ENCODE peak calls at places on chromosomes 6 and 20, in nine cellular contexts. L, W, Y, C, M, D, K, X and B are unnamed samples.

GRCh38 chr20:61140576-61140975 is 111.5 kb upstream of the CDH4 start:
- DNase-seq in L (no peak), D (no peak), K (no peak), Y (no peak), W (no peak), M (no peak), C (no peak), X (no peak), B (no peak)

GRCh38 chr6:9606435-9607134 is 808.3 kb downstream of the TFAP2A start:
- DNase-seq in W (no peak), X (no peak), M (no peak), D (no peak), L (peak; percentile 59), Y (no peak), K (no peak), C (no peak), B (no peak)

GRCh38 chr6:131819507-131820228 is 11.8 kb downstream of the ENPP1 start:
- DNase-seq in C (peak; percentile 40), L (no peak), Y (no peak), M (peak; percentile 39), W (no peak), D (no peak), X (no peak), K (no peak), B (no peak)

GRCh38 chr6:123418101-123418500 is 218.6 kb downstream of the TRDN start:
- DNase-seq in Y (no peak), K (no peak), M (no peak), C (no peak), L (no peak), W (no peak), X (no peak), D (no peak), B (no peak)

GRCh38 chr20:38875170-38875993 is 50.8 kb upstream of the FAM83D start:
- DNase-seq in W (no peak), L (peak; percentile 63), K (peak; percentile 92), Y (no peak), D (peak; percentile 41), M (peak; percentile 53), X (no peak), C (no peak), B (no peak)

GRCh38 chr20:63255911-63256704 is 1.8 kb upstream of the NKAIN4 start:
- DNase-seq in X (no peak), W (no peak), L (no peak), D (no peak), K (no peak), Y (no peak), C (no peak), M (no peak), B (peak; percentile 17)

GRCh38 chr6:81171991-81172740 is 580.3 kb downstream of the TENT5A start:
- DNase-seq in X (peak; percentile 26), C (peak; percentile 86), K (peak; percentile 28), M (peak; percentile 5), W (peak; percentile 28), L (peak; percentile 25), Y (no peak), D (no peak), B (no peak)

GRCh38 chr6:79777713-79778579 is 146.8 kb downstream of the SH3BGRL2 start:
- DNase-seq in M (peak; percentile 82), D (peak; percentile 79), C (peak; percentile 83), K (peak; percentile 72), W (peak; percentile 68), Y (peak; percentile 82), X (peak; percentile 72), L (peak; percentile 80), B (peak; percentile 49)

GRCh38 chr6:67501738-67502137 is 1133.3 kb upstream of the ADGRB3 start:
- DNase-seq in Y (no peak), C (no peak), K (no peak), D (no peak), X (no peak), L (no peak), M (no peak), W (no peak), B (no peak)

GRCh38 chr6:336159-337114 is 44.1 kb downstream of the DUSP22 start:
- DNase-seq in Y (no peak), D (no peak), W (no peak), K (no peak), M (no peak), C (no peak), L (no peak), X (no peak), B (no peak)

GRCh38 chr6:119079288-119079809 is 885 bp upstream of the FAM184A start:
- DNase-seq in M (no peak), L (no peak), C (peak; percentile 74), W (no peak), K (no peak), X (no peak), Y (no peak), D (no peak), B (no peak)

GRCh38 chr6:22149081-22149480 is 147.8 kb downstream of the PRL start:
- DNase-seq in K (no peak), X (no peak), C (no peak), W (no peak), Y (no peak), D (no peak), M (no peak), L (no peak), B (no peak)

GRCh38 chr6:53250137-53250760 is 98.5 kb downstream of the ELOVL5 start:
- DNase-seq in Y (no peak), W (no peak), K (no peak), X (no peak), D (no peak), M (no peak), C (peak; percentile 66), L (no peak), B (no peak)

GRCh38 chr6:33072508-33073100 is 845 bp downstream of the HLA-DPA1 start:
- DNase-seq in L (no peak), C (no peak), K (no peak), D (no peak), X (no peak), M (no peak), Y (no peak), W (no peak), B (no peak)

GRCh38 chr20:53869466-53870258 is 200.7 kb downstream of the BCAS1 start:
- DNase-seq in C (peak; percentile 83), X (peak; percentile 54), M (peak; percentile 87), W (peak; percentile 56), L (peak; percentile 91), K (peak; percentile 82), Y (peak; percentile 79), D (peak; percentile 92), B (peak; percentile 87)
- H3K4me1 ChIP-seq in C (peaks cover 50% of the 10 kb centered on the region), X (peaks cover 53% of the 10 kb centered on the region), M (peaks cover 65% of the 10 kb centered on the region), W (peaks cover 7% of the 10 kb centered on the region), L (peaks cover 10% of the 10 kb centered on the region), K (peaks cover 22% of the 10 kb centered on the region), Y (peaks cover 33% of the 10 kb centered on the region), D (peaks cover 18% of the 10 kb centered on the region), B (peaks cover 16% of the 10 kb centered on the region)

GRCh38 chr20:59013959-59014608 is 5.1 kb upstream of the TUBB1 start:
- DNase-seq in L (no peak), K (no peak), W (no peak), C (peak; percentile 92), D (no peak), M (no peak), X (no peak), Y (no peak), B (no peak)
- H3K4me1 ChIP-seq in L (peaks cover 3% of the 10 kb centered on the region), K (peaks cover 28% of the 10 kb centered on the region), W (peaks cover 7% of the 10 kb centered on the region), C (peaks cover 31% of the 10 kb centered on the region), D (no peaks in the 10 kb centered on the region), M (peaks cover 11% of the 10 kb centered on the region), X (peaks cover 46% of the 10 kb centered on the region), Y (no peaks in the 10 kb centered on the region), B (no peaks in the 10 kb centered on the region)

GRCh38 chr6:36985384-36985962 is 523 bp downstream of the MTCH1 start:
- DNase-seq in D (peak; percentile 39), C (peak; percentile 40), L (no peak), M (no peak), K (no peak), Y (no peak), W (peak; percentile 59), X (no peak), B (no peak)

GRCh38 chr6:36985963-36986703 is at the start of gene MTCH1:
- DNase-seq in M (peak; percentile 92), L (peak; percentile 92), X (peak; percentile 94), W (peak; percentile 92), K (peak; percentile 86), Y (peak; percentile 92), D (peak; percentile 89), C (peak; percentile 96), B (peak; percentile 85)

GRCh38 chr6:36986704-36987047 is 680 bp upstream of the MTCH1 start:
- DNase-seq in W (no peak), M (no peak), C (no peak), D (no peak), X (no peak), Y (no peak), L (no peak), K (no peak), B (no peak)

GRCh38 chr6:36983538-36983937 is 2.5 kb downstream of the MTCH1 start:
- DNase-seq in X (no peak), D (no peak), K (no peak), C (no peak), Y (no peak), M (no peak), L (no peak), W (no peak), B (no peak)

DNA sequence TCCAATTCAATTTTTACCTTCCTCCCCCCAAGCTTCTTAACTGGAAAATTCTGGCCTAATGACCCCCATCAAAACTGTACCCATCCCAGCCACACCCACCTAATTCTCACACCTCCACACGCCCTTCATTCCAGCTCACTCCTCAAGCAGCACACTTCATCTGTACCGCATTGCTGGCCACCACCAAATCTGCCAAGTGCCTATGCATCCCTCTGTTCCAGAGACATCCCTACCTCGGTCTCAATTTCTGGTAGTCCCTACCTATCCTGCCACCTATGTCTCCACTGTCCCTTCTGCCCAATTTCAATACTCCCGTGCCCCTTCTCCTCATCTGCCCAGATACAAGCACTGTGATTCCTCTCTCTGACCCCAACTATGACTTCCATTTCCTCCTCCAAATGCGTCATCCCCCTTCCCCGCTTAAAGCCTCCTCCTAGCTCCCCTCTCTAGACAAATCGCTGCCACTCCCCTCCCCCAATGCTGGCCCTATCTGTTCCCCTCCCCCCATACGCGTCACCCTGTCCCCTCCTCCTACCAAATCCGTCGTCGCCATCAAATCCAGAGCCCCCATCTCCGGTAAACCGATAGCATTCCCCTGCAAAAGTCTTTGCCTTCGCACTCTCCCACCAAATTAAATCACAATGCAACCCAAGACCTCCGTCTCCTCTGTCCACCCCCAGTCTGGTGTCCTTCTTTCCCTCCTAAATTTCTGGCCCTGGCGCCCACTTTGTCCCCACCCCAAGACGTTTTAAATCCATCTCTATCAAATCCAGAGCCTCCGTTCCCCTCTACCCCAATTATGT is 1.2 kb downstream of the MTCH1 start:
- DNase-seq in Y (no peak), C (peak; percentile 84), W (peak; percentile 76), D (peak; percentile 53), K (peak; percentile 68), M (peak; percentile 54), L (peak; percentile 92), X (peak; percentile 81), B (no peak)
- H3K4me1 ChIP-seq in Y (peaks cover 47% of the 10 kb centered on the region), C (peaks cover 24% of the 10 kb centered on the region), W (peaks cover 10% of the 10 kb centered on the region), D (peaks cover 2% of the 10 kb centered on the region), K (peaks cover 29% of the 10 kb centered on the region), M (peaks cover 60% of the 10 kb centered on the region), L (peaks cover 22% of the 10 kb centered on the region), X (peaks cover 63% of the 10 kb centered on the region), B (peaks cover 4% of the 10 kb centered on the region)

DNA sequence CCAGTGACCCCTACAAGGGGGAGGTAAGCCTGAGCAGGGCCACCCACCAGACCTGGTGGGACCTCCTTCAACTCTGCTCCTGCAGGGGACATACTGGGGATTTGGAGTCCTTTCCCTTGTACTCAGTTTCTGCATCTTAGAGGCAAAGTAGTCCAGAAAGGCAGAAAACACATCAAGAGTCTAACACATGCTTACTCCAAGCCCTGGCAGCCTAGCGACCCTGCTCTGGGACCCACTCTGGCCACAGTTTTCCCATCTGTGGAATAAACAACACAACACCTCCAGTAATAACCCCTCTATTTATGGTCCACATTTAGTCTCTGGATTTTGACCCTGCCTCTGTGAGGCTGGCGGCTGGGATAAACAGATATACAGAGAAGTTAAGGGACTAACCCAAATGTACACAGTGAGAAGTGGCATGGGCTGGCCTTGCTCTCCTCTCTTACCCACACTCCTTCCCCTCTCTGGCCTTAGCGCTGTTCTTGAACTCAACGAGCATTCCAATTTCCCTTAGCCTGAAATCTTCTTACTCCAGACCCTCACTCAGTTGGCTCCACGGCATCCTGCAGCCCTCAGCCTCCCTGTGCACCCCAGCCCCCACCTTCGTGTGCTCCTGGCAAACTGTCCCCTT is 16.1 kb upstream of the TLDC2 start:
- DNase-seq in D (no peak), X (peak; percentile 14), M (no peak), K (no peak), W (no peak), L (no peak), C (no peak), Y (no peak), B (no peak)
- H3K4me1 ChIP-seq in D (peaks cover 16% of the 10 kb centered on the region), X (peaks cover 80% of the 10 kb centered on the region), M (peaks cover 52% of the 10 kb centered on the region), K (peaks cover 41% of the 10 kb centered on the region), W (peaks cover 33% of the 10 kb centered on the region), L (peaks cover 4% of the 10 kb centered on the region), C (peaks cover 42% of the 10 kb centered on the region), Y (peaks cover 67% of the 10 kb centered on the region), B (peaks cover 33% of the 10 kb centered on the region)